ENCODE peak calls at places on chromosomes 6 and 20, in four cellular contexts. N is GM12878, D is HL-60, J is K562. V is an unnamed sample.

GRCh38 chr6:227074-227782 is 65.1 kb upstream of the DUSP22 start:
- DNase-seq in N (peak; percentile 95), D (no peak), J (peak; percentile 21), V (no peak)

GRCh38 chr6:53628354-53629119 is 37.0 kb downstream of the KLHL31 start:
- DNase-seq in N (no peak), D (no peak), J (no peak), V (no peak)

GRCh38 chr20:14288341-14289330 is 48.8 kb downstream of the FLRT3 start:
- DNase-seq in D (no peak), N (no peak), J (no peak), V (no peak)

GRCh38 chr6:158818008-158818579 is 1.1 kb downstream of the EZR start:
- DNase-seq in J (peak; percentile 85), N (no peak), D (no peak), V (peak; percentile 53)

GRCh38 chr6:47319867-47320266 is 10.2 kb upstream of the TNFRSF21 start:
- DNase-seq in D (no peak), N (no peak), J (no peak), V (no peak)

GRCh38 chr6:21665436-21666199 is 72.1 kb downstream of the SOX4 start:
- DNase-seq in J (no peak), D (no peak), N (no peak), V (no peak)

GRCh38 chr20:40651121-40651520 is 37.9 kb downstream of the MAFB start:
- DNase-seq in D (no peak), J (no peak), N (no peak), V (no peak)

GRCh38 chr6:23611776-23612381 is 514.1 kb upstream of the NRSN1 start:
- DNase-seq in J (no peak), N (no peak), D (no peak), V (no peak)

GRCh38 chr20:59781236-59781635 is 152.2 kb downstream of the SYCP2 start:
- DNase-seq in N (no peak), J (no peak), D (no peak), V (no peak)

GRCh38 chr6:39196648-39197047 is 32.6 kb downstream of the KCNK5 start:
- DNase-seq in J (peak; percentile 70), D (no peak), N (no peak), V (no peak)

GRCh38 chr6:7085911-7086310 is 21.9 kb upstream of the RREB1 start:
- DNase-seq in N (no peak), J (no peak), D (no peak), V (no peak)

GRCh38 chr6:142833054-142833453 is 111.9 kb downstream of the HIVEP2 start:
- DNase-seq in D (no peak), J (no peak), N (no peak), V (no peak)

GRCh38 chr6:105606871-105607421 is 204.1 kb upstream of the PREP start:
- DNase-seq in N (no peak), J (no peak), D (no peak), V (no peak)

GRCh38 chr6:1554881-1555569 is 54.7 kb upstream of the FOXC1 start:
- DNase-seq in N (no peak), D (no peak), J (no peak), V (peak; percentile 78)
- TF ChIP-seq POLR2AphosphoS5 in N (no peak), D (no peak), J (no peak), V (no peak)

DNA sequence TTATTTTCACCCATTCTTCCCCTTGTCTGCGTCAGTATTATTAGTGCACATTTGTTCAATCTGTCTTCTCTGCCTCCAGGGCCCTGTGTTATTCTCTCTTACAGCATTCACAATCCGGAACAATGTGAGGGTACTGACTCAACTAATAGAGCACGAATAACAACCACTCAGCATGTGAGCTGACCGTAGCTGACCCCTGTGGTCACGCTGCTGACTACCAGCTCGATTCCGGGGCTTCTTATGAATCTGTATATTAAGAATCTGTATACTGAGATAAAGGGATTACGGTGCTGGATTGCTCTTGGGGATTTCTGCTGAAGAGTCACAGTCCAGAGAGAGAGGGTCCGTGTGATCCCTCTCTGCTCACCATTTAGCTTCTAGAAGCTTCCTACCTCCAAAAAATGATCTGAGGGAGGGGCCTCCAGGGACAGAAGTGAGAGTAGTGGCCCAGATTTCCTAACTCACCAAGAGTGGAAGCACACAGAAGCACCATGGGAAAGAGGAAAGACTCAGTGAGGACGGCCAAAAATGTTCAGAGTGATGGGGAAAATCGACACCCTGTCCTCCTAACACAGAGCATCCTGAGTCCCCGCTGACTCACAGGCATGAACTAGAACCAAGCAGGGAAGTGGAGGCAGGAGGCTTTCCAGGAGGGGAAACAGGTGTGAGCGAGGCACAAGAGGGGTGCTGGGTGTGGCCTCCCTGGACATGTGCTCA is 156.2 kb downstream of the THBS2 start:
- DNase-seq in D (no peak), N (no peak), J (no peak), V (no peak)
- TF ChIP-seq SPI1 in D (no peak), N (no peak), J (no peak), V (no peak)

GRCh38 chr20:38143646-38144554 is 21.2 kb downstream of the TGM2 start:
- DNase-seq in D (peak; percentile 79), J (peak; percentile 69), N (no peak), V (no peak)

GRCh38 chr20:38144608-38145093 is 20.4 kb downstream of the TGM2 start:
- DNase-seq in N (no peak), J (no peak), D (no peak), V (no peak)

GRCh38 chr20:38146628-38147027 is 18.4 kb downstream of the TGM2 start:
- DNase-seq in N (no peak), D (no peak), J (no peak), V (no peak)

GRCh38 chr20:38146156-38146555 is 18.9 kb downstream of the TGM2 start:
- DNase-seq in J (no peak), N (no peak), D (no peak), V (no peak)

GRCh38 chr20:38145094-38146075 is 19.7 kb downstream of the TGM2 start:
- DNase-seq in N (no peak), D (no peak), J (no peak), V (no peak)
- TF ChIP-seq POLR2AphosphoS5 in N (no peak), D (no peak), J (no peak), V (no peak)

GRCh38 chr6:87756858-87757257 is 54.8 kb upstream of the AKIRIN2 start:
- DNase-seq in N (peak; percentile 97), J (peak; percentile 73), D (peak; percentile 99), V (peak; percentile 46)
- TF ChIP-seq SPI1 in N (peak; percentile 100), J (peak; percentile 84), D (peak; percentile 85), V (peak; percentile 99)

DNA sequence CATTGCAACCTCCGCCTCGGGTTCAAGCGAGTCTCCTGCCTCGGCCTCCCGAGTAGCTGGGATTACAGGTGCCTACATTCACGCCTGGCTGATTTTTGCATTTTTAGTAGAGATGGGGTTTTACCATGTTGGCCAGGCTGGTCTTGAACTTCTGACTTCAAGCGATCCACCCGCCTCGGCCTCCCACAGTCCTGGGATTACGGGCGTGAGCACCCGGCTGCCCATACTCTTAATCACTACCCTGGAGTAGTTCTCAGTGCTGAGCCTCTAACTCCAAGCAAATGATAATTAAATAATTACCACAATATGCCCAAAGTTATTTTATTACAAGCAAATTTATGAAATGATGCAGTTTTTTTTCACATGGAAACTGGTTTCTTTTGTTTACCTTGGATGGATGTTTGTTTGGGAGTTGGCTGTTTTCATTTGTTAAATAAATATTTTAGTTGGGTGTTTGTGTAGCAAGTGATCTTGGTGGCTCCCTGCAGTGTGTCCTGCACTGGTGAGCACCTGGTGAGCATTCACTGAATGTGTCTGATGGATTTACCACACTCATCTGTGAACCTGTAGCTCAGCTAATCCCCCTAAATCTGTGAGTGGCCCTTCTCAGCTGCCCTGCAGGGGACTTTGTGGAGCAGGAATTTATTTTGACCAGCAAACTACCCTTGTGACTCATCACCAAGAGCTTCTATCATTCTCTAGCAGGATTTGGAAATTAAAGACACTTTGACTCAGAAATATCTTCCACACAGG is 36.9 kb downstream of the UTRN start:
- DNase-seq in D (no peak), N (no peak), J (no peak), V (no peak)
- TF ChIP-seq POLR2AphosphoS5 in D (no peak), N (no peak), J (no peak), V (no peak)

GRCh38 chr6:27188206-27188884 is 59.2 kb upstream of the PRSS16 start:
- DNase-seq in D (peak; percentile 17), N (peak; percentile 55), J (peak; percentile 89), V (no peak)
- TF ChIP-seq SPI1 in D (no peak), N (no peak), J (no peak), V (no peak)

GRCh38 chr20:34515484-34516037 is 661 bp upstream of the DYNLRB1 start:
- DNase-seq in J (peak; percentile 83), N (peak; percentile 56), D (peak; percentile 58), V (peak; percentile 48)
- TF ChIP-seq POLR2AphosphoS5 in J (no peak), N (peak; percentile 76), D (peak; percentile 56), V (no peak)

V was measured in GM12891.